ENCODE peak calls at places on chromosome 6, in six cellular contexts. J is B cell, T is ovary, F is ELR, Q is brain microvascular endothelial cell, B is H1. L is an unnamed sample.

GRCh38 chr6:4776967-4777925 is 1.0 kb downstream of the CDYL start:
- DNase-seq in J (peak), T (no peak), F (peak), Q (peak), B (no peak), L (peak)

GRCh38 chr6:20534906-20535305 is 649 bp downstream of the CDKAL1 start:
- DNase-seq in J (no peak), T (no peak), F (peak), Q (no peak), B (no peak), L (no peak)

GRCh38 chr6:75268121-75268987 is 16.2 kb downstream of the TMEM30A start:
- DNase-seq in J (no peak), T (no peak), F (peak), Q (no peak), B (no peak), L (peak)

GRCh38 chr6:26056583-26057350 is 30.5 kb upstream of the HFE start:
- DNase-seq in J (no peak), T (peak), F (peak), Q (no peak), B (no peak), L (peak)

GRCh38 chr6:85828973-85829372 is 186.3 kb upstream of the SYNCRIP start:
- DNase-seq in J (no peak), T (no peak), F (no peak), Q (no peak), B (no peak), L (no peak)

GRCh38 chr6:21598662-21599061 is 5.1 kb downstream of the SOX4 start:
- DNase-seq in J (no peak), T (no peak), F (no peak), Q (no peak), B (no peak), L (peak)

GRCh38 chr6:1952726-1953360 is 292.6 kb downstream of the GMDS start:
- DNase-seq in J (no peak), T (no peak), F (peak), Q (peak), B (no peak), L (peak)

GRCh38 chr6:159969921-159970320 is 1.0 kb downstream of the IGF2R start:
- DNase-seq in J (no peak), T (no peak), F (peak), Q (peak), B (no peak), L (peak)

GRCh38 chr6:387293-387694 is 4.3 kb upstream of the IRF4 start:
- DNase-seq in J (peak), T (no peak), F (no peak), Q (no peak), B (no peak), L (peak)

GRCh38 chr6:122683996-122684651 is 73.9 kb downstream of the PKIB start:
- DNase-seq in J (no peak), T (no peak), F (no peak), Q (no peak), B (no peak), L (peak)

GRCh38 chr6:91094341-91094740 is 507.5 kb upstream of the MAP3K7 start:
- DNase-seq in J (no peak), T (no peak), F (no peak), Q (no peak), B (no peak), L (no peak)

GRCh38 chr6:1701668-1702353 is 92.1 kb downstream of the FOXC1 start:
- DNase-seq in J (no peak), T (no peak), F (peak), Q (peak), B (no peak), L (peak)